ENCODE peak calls at places on chromosomes 11 and 22, in seven cellular contexts. One of them, this sample, is unnamed.

GRCh38 chr11:127925430-127925829 is 661.9 kb downstream of the ETS1 start:
- DNase-seq in bronchial epithelial cell: peak
- DNase-seq in heart right ventricle: no peak
- DNase-seq in transverse colon: no peak
- DNase-seq in thoracic aorta: no peak
- DNase-seq in fibroblast of pulmonary artery: peak
- DNase-seq in Peyer's patch: no peak
- DNase-seq in this sample: peak

GRCh38 chr22:25567305-25567704 is 2.8 kb downstream of the GRK3 start:
- DNase-seq in bronchial epithelial cell: peak
- DNase-seq in heart right ventricle: no peak
- DNase-seq in transverse colon: no peak
- DNase-seq in thoracic aorta: no peak
- DNase-seq in fibroblast of pulmonary artery: no peak
- DNase-seq in Peyer's patch: no peak
- DNase-seq in this sample: no peak

GRCh38 chr11:44943696-44944095 is 7.0 kb downstream of the TP53I11 start:
- DNase-seq in bronchial epithelial cell: no peak
- DNase-seq in heart right ventricle: no peak
- DNase-seq in transverse colon: no peak
- DNase-seq in thoracic aorta: no peak
- DNase-seq in fibroblast of pulmonary artery: no peak
- DNase-seq in Peyer's patch: peak
- DNase-seq in this sample: no peak

GRCh38 chr22:26017932-26018331 is 151.3 kb upstream of the SEZ6L start:
- DNase-seq in bronchial epithelial cell: no peak
- DNase-seq in heart right ventricle: no peak
- DNase-seq in transverse colon: no peak
- DNase-seq in thoracic aorta: no peak
- DNase-seq in fibroblast of pulmonary artery: no peak
- DNase-seq in Peyer's patch: no peak
- DNase-seq in this sample: no peak

GRCh38 chr22:25630446-25630845 is 66.0 kb downstream of the GRK3 start:
- DNase-seq in bronchial epithelial cell: no peak
- DNase-seq in heart right ventricle: no peak
- DNase-seq in transverse colon: no peak
- DNase-seq in thoracic aorta: no peak
- DNase-seq in fibroblast of pulmonary artery: peak
- DNase-seq in Peyer's patch: no peak
- DNase-seq in this sample: peak

GRCh38 chr11:122711831-122712378 is 56.4 kb downstream of the UBASH3B start:
- DNase-seq in bronchial epithelial cell: peak
- DNase-seq in heart right ventricle: no peak
- DNase-seq in transverse colon: no peak
- DNase-seq in thoracic aorta: no peak
- DNase-seq in fibroblast of pulmonary artery: peak
- DNase-seq in Peyer's patch: no peak
- DNase-seq in this sample: peak

GRCh38 chr11:119795231-119795630 is 66.2 kb upstream of the NECTIN1 start:
- DNase-seq in bronchial epithelial cell: peak
- DNase-seq in heart right ventricle: no peak
- DNase-seq in transverse colon: no peak
- DNase-seq in thoracic aorta: no peak
- DNase-seq in fibroblast of pulmonary artery: peak
- DNase-seq in Peyer's patch: no peak
- DNase-seq in this sample: peak

GRCh38 chr11:69035959-69036340 is 12.8 kb upstream of the TPCN2 start:
- DNase-seq in bronchial epithelial cell: no peak
- DNase-seq in heart right ventricle: peak
- DNase-seq in transverse colon: no peak
- DNase-seq in thoracic aorta: no peak
- DNase-seq in fibroblast of pulmonary artery: no peak
- DNase-seq in Peyer's patch: no peak
- DNase-seq in this sample: peak

GRCh38 chr11:86869966-86870570 is 69.7 kb downstream of the PRSS23 start:
- DNase-seq in bronchial epithelial cell: peak
- DNase-seq in heart right ventricle: peak
- DNase-seq in transverse colon: peak
- DNase-seq in thoracic aorta: peak
- DNase-seq in fibroblast of pulmonary artery: peak
- DNase-seq in Peyer's patch: peak
- DNase-seq in this sample: peak

GRCh38 chr22:43330178-43331063 is 12.8 kb downstream of the SCUBE1 start:
- DNase-seq in bronchial epithelial cell: no peak
- DNase-seq in heart right ventricle: no peak
- DNase-seq in transverse colon: no peak
- DNase-seq in thoracic aorta: no peak
- DNase-seq in fibroblast of pulmonary artery: no peak
- DNase-seq in Peyer's patch: no peak
- DNase-seq in this sample: no peak

GRCh38 chr11:78019808-78020207 is 3.3 kb downstream of the KCTD14 start:
- DNase-seq in bronchial epithelial cell: peak
- DNase-seq in heart right ventricle: no peak
- DNase-seq in transverse colon: no peak
- DNase-seq in thoracic aorta: no peak
- DNase-seq in fibroblast of pulmonary artery: no peak
- DNase-seq in Peyer's patch: no peak
- DNase-seq in this sample: no peak

GRCh38 chr11:134634897-134635831 is 223.1 kb upstream of the B3GAT1 start:
- DNase-seq in bronchial epithelial cell: no peak
- DNase-seq in heart right ventricle: no peak
- DNase-seq in transverse colon: no peak
- DNase-seq in thoracic aorta: no peak
- DNase-seq in fibroblast of pulmonary artery: no peak
- DNase-seq in Peyer's patch: no peak
- DNase-seq in this sample: no peak

GRCh38 chr22:25368271-25368670 is 148.8 kb downstream of the CRYBB2 start:
- DNase-seq in bronchial epithelial cell: peak
- DNase-seq in heart right ventricle: no peak
- DNase-seq in transverse colon: peak
- DNase-seq in thoracic aorta: no peak
- DNase-seq in fibroblast of pulmonary artery: peak
- DNase-seq in Peyer's patch: no peak
- DNase-seq in this sample: peak

GRCh38 chr22:42932857-42933782 is 76.0 kb upstream of the ARFGAP3 start:
- DNase-seq in bronchial epithelial cell: no peak
- DNase-seq in heart right ventricle: no peak
- DNase-seq in transverse colon: no peak
- DNase-seq in thoracic aorta: no peak
- DNase-seq in fibroblast of pulmonary artery: no peak
- DNase-seq in Peyer's patch: peak
- DNase-seq in this sample: peak

GRCh38 chr11:111941963-111942362 is 4.8 kb downstream of the DIXDC1 start:
- DNase-seq in bronchial epithelial cell: peak
- DNase-seq in heart right ventricle: no peak
- DNase-seq in transverse colon: no peak
- DNase-seq in thoracic aorta: no peak
- DNase-seq in fibroblast of pulmonary artery: no peak
- DNase-seq in Peyer's patch: no peak
- DNase-seq in this sample: no peak

GRCh38 chr11:116888884-116889549 is 51.6 kb upstream of the APOA1 start:
- DNase-seq in bronchial epithelial cell: no peak
- DNase-seq in heart right ventricle: no peak
- DNase-seq in transverse colon: no peak
- DNase-seq in thoracic aorta: no peak
- DNase-seq in fibroblast of pulmonary artery: no peak
- DNase-seq in Peyer's patch: no peak
- DNase-seq in this sample: no peak

GRCh38 chr11:112662554-112662953 is 298.7 kb upstream of the NCAM1 start:
- DNase-seq in bronchial epithelial cell: no peak
- DNase-seq in heart right ventricle: no peak
- DNase-seq in transverse colon: no peak
- DNase-seq in thoracic aorta: no peak
- DNase-seq in fibroblast of pulmonary artery: no peak
- DNase-seq in Peyer's patch: no peak
- DNase-seq in this sample: no peak

GRCh38 chr22:37218771-37219411 is 6.6 kb upstream of the SSTR3 start:
- DNase-seq in bronchial epithelial cell: no peak
- DNase-seq in heart right ventricle: no peak
- DNase-seq in transverse colon: peak
- DNase-seq in thoracic aorta: no peak
- DNase-seq in fibroblast of pulmonary artery: no peak
- DNase-seq in Peyer's patch: peak
- DNase-seq in this sample: no peak

GRCh38 chr11:118415739-118416068 is 14.3 kb downstream of the ATP5MG start:
- DNase-seq in bronchial epithelial cell: peak
- DNase-seq in heart right ventricle: no peak
- DNase-seq in transverse colon: peak
- DNase-seq in thoracic aorta: no peak
- DNase-seq in fibroblast of pulmonary artery: peak
- DNase-seq in Peyer's patch: no peak
- DNase-seq in this sample: peak

GRCh38 chr11:8288166-8288772 is 24.6 kb upstream of the LMO1 start:
- DNase-seq in bronchial epithelial cell: peak
- DNase-seq in heart right ventricle: no peak
- DNase-seq in transverse colon: no peak
- DNase-seq in thoracic aorta: no peak
- DNase-seq in fibroblast of pulmonary artery: no peak
- DNase-seq in Peyer's patch: no peak
- DNase-seq in this sample: no peak

GRCh38 chr11:16049611-16050010 is 306.7 kb downstream of the SOX6 start:
- DNase-seq in bronchial epithelial cell: no peak
- DNase-seq in heart right ventricle: no peak
- DNase-seq in transverse colon: no peak
- DNase-seq in thoracic aorta: no peak
- DNase-seq in fibroblast of pulmonary artery: no peak
- DNase-seq in Peyer's patch: no peak
- DNase-seq in this sample: no peak

GRCh38 chr11:125091247-125091876 is 20.1 kb downstream of the TMEM218 start:
- DNase-seq in bronchial epithelial cell: peak
- DNase-seq in heart right ventricle: no peak
- DNase-seq in transverse colon: no peak
- DNase-seq in thoracic aorta: no peak
- DNase-seq in fibroblast of pulmonary artery: peak
- DNase-seq in Peyer's patch: no peak
- DNase-seq in this sample: peak

GRCh38 chr11:61418136-61418535 is 11.6 kb downstream of the CPSF7 start:
- DNase-seq in bronchial epithelial cell: peak
- DNase-seq in heart right ventricle: no peak
- DNase-seq in transverse colon: no peak
- DNase-seq in thoracic aorta: no peak
- DNase-seq in fibroblast of pulmonary artery: no peak
- DNase-seq in Peyer's patch: no peak
- DNase-seq in this sample: no peak

GRCh38 chr11:63132985-63133775 is 10.8 kb downstream of the SLC22A24 start:
- DNase-seq in bronchial epithelial cell: no peak
- DNase-seq in heart right ventricle: no peak
- DNase-seq in transverse colon: no peak
- DNase-seq in thoracic aorta: no peak
- DNase-seq in fibroblast of pulmonary artery: no peak
- DNase-seq in Peyer's patch: no peak
- DNase-seq in this sample: no peak
- H3K4me3 ChIP-seq in bronchial epithelial cell: no peak
- H3K4me3 ChIP-seq in heart right ventricle: no peak
- H3K4me3 ChIP-seq in transverse colon: no peak
- H3K4me3 ChIP-seq in thoracic aorta: no peak
- H3K4me3 ChIP-seq in fibroblast of pulmonary artery: no peak
- H3K4me3 ChIP-seq in Peyer's patch: no peak
- H3K4me3 ChIP-seq in this sample: no peak

GRCh38 chr22:39313258-39314001 is 6.0 kb downstream of the RPL3 start:
- DNase-seq in bronchial epithelial cell: no peak
- DNase-seq in heart right ventricle: no peak
- DNase-seq in transverse colon: no peak
- DNase-seq in thoracic aorta: no peak
- DNase-seq in fibroblast of pulmonary artery: no peak
- DNase-seq in Peyer's patch: no peak
- DNase-seq in this sample: no peak

GRCh38 chr22:39315389-39315788 is 4.0 kb downstream of the RPL3 start:
- DNase-seq in bronchial epithelial cell: no peak
- DNase-seq in heart right ventricle: no peak
- DNase-seq in transverse colon: no peak
- DNase-seq in thoracic aorta: no peak
- DNase-seq in fibroblast of pulmonary artery: no peak
- DNase-seq in Peyer's patch: no peak
- DNase-seq in this sample: no peak

GRCh38 chr22:39316440-39317083 is 2.9 kb downstream of the RPL3 start:
- DNase-seq in bronchial epithelial cell: peak
- DNase-seq in heart right ventricle: peak
- DNase-seq in transverse colon: peak
- DNase-seq in thoracic aorta: no peak
- DNase-seq in fibroblast of pulmonary artery: peak
- DNase-seq in Peyer's patch: peak
- DNase-seq in this sample: peak

GRCh38 chr22:39312410-39312809 is 7.0 kb downstream of the RPL3 start:
- DNase-seq in bronchial epithelial cell: no peak
- DNase-seq in heart right ventricle: no peak
- DNase-seq in transverse colon: no peak
- DNase-seq in thoracic aorta: no peak
- DNase-seq in fibroblast of pulmonary artery: no peak
- DNase-seq in Peyer's patch: no peak
- DNase-seq in this sample: no peak

GRCh38 chr22:39314251-39314971 is 5.0 kb downstream of the RPL3 start:
- DNase-seq in bronchial epithelial cell: no peak
- DNase-seq in heart right ventricle: no peak
- DNase-seq in transverse colon: no peak
- DNase-seq in thoracic aorta: no peak
- DNase-seq in fibroblast of pulmonary artery: no peak
- DNase-seq in Peyer's patch: no peak
- DNase-seq in this sample: no peak
- TF ChIP-seq CTCF in bronchial epithelial cell: peak
- TF ChIP-seq CTCF in heart right ventricle: no peak
- TF ChIP-seq CTCF in transverse colon: no peak
- TF ChIP-seq CTCF in thoracic aorta: peak
- TF ChIP-seq CTCF in fibroblast of pulmonary artery: peak
- TF ChIP-seq CTCF in Peyer's patch: no peak
- TF ChIP-seq CTCF in this sample: no peak

DNA sequence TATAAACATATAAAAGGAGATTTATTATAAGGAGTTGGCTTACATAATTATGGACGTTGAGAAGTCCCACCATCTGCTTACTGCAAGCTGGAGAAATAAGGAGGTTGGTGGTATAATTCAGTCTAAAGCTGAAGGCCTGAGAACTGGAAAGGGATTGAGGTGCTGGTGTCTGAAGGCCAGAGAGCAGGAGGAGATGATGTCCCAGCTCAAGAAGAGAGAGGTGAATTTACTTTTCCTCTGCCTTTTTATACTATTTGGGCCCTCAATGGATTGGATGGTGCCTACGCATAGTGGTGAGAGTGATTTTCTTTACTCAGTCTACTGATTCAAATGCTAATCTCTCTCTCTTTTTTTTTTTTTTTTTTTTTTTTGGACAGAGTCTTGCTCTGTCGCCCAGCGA is 1.3 kb upstream of the ZNF202 start:
- DNase-seq in bronchial epithelial cell: no peak
- DNase-seq in heart right ventricle: no peak
- DNase-seq in transverse colon: no peak
- DNase-seq in thoracic aorta: no peak
- DNase-seq in fibroblast of pulmonary artery: no peak
- DNase-seq in Peyer's patch: no peak
- DNase-seq in this sample: no peak
- H3K4me3 ChIP-seq in bronchial epithelial cell: no peak
- H3K4me3 ChIP-seq in heart right ventricle: no peak
- H3K4me3 ChIP-seq in transverse colon: no peak
- H3K4me3 ChIP-seq in thoracic aorta: peak
- H3K4me3 ChIP-seq in fibroblast of pulmonary artery: no peak
- H3K4me3 ChIP-seq in Peyer's patch: no peak
- H3K4me3 ChIP-seq in this sample: no peak

DNA sequence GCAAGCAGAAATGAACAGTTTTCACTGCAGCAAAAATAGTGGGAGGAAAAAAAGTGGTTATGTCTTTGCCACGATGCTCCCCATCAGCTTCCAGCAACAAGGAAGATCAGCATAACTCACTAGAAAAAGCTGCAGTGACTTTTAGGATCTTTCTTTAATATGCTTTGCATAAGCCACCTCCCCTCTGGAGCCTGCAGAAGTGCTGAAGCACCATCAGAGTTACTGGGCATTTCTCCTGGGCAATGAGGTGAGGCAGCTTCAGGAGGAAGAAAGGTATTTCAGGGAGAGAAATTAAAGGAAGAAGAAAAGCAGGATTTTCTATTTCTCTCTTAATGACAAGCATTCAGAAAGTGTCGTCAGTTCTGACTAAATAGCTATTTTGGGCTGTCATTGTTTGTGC is 702.9 kb downstream of the DLG2 start:
- DNase-seq in bronchial epithelial cell: no peak
- DNase-seq in heart right ventricle: no peak
- DNase-seq in transverse colon: no peak
- DNase-seq in thoracic aorta: no peak
- DNase-seq in fibroblast of pulmonary artery: no peak
- DNase-seq in Peyer's patch: no peak
- DNase-seq in this sample: no peak
- TF ChIP-seq CTCF in bronchial epithelial cell: no peak
- TF ChIP-seq CTCF in heart right ventricle: no peak
- TF ChIP-seq CTCF in transverse colon: no peak
- TF ChIP-seq CTCF in thoracic aorta: no peak
- TF ChIP-seq CTCF in fibroblast of pulmonary artery: no peak
- TF ChIP-seq CTCF in Peyer's patch: no peak
- TF ChIP-seq CTCF in this sample: no peak